ENCODE peak calls at places on chromosomes 16 and 17, in nine cellular contexts. F, M, O, G, P, L, E, J and Q are unnamed samples.

GRCh38 chr17:4341616-4341977 is 24.9 kb downstream of the UBE2G1 start:
- DNase-seq in F (no peak), M (no peak), O (no peak), G (no peak), P (no peak), L (no peak), E (no peak), J (no peak), Q (peak; percentile 85)

GRCh38 chr16:89722392-89723278 is 1.3 kb downstream of the ZNF276 start:
- DNase-seq in F (no peak), M (peak; percentile 21), O (peak; percentile 66), G (no peak), P (peak; percentile 64), L (peak; percentile 90), E (peak; percentile 71), J (peak; percentile 97), Q (peak; percentile 63)

GRCh38 chr16:27431773-27432599 is 30.0 kb downstream of the IL21R start:
- DNase-seq in F (no peak), M (no peak), O (no peak), G (no peak), P (no peak), L (no peak), E (peak; percentile 12), J (no peak), Q (no peak)

GRCh38 chr16:15607700-15608396 is 35.1 kb downstream of the MARF1 start:
- DNase-seq in F (no peak), M (peak; percentile 30), O (no peak), G (peak; percentile 48), P (peak; percentile 52), L (peak; percentile 78), E (no peak), J (no peak), Q (no peak)

GRCh38 chr17:75457047-75457654 is 716 bp downstream of the TMEM94 start:
- DNase-seq in F (peak; percentile 13), M (peak; percentile 41), O (no peak), G (peak; percentile 60), P (peak; percentile 54), L (peak; percentile 40), E (no peak), J (no peak), Q (peak; percentile 54)

GRCh38 chr16:21257284-21257683 is 20.8 kb downstream of the CRYM start:
- DNase-seq in F (no peak), M (no peak), O (no peak), G (no peak), P (no peak), L (no peak), E (no peak), J (no peak), Q (no peak)

GRCh38 chr17:50634123-50634914 is at the start of gene ABCC3:
- DNase-seq in F (peak; percentile 68), M (no peak), O (peak; percentile 65), G (peak; percentile 83), P (peak; percentile 53), L (peak; percentile 66), E (no peak), J (peak; percentile 79), Q (peak; percentile 63)

GRCh38 chr17:79027274-79027924 is 3.4 kb downstream of the C1QTNF1 start:
- DNase-seq in F (no peak), M (no peak), O (peak; percentile 46), G (peak; percentile 93), P (peak; percentile 58), L (no peak), E (no peak), J (peak; percentile 44), Q (peak; percentile 77)

GRCh38 chr17:59786536-59787319 is 79.3 kb downstream of the VMP1 start:
- DNase-seq in F (peak; percentile 77), M (peak; percentile 32), O (no peak), G (peak; percentile 83), P (peak; percentile 100), L (peak; percentile 49), E (peak; percentile 69), J (peak; percentile 78), Q (peak; percentile 100)

GRCh38 chr16:70341600-70341999 is 5.1 kb upstream of the DDX19A start:
- DNase-seq in F (no peak), M (no peak), O (no peak), G (no peak), P (no peak), L (no peak), E (no peak), J (no peak), Q (no peak)

GRCh38 chr17:81563861-81564586 is 11.9 kb upstream of the FAAP100 start:
- DNase-seq in F (no peak), M (no peak), O (no peak), G (no peak), P (peak; percentile 83), L (no peak), E (no peak), J (no peak), Q (peak; percentile 89)

GRCh38 chr17:19718613-19719364 is 2.4 kb upstream of the SLC47A2 start:
- DNase-seq in F (no peak), M (no peak), O (no peak), G (no peak), P (no peak), L (no peak), E (no peak), J (no peak), Q (no peak)

GRCh38 chr17:7177954-7178477 is 1.2 kb downstream of the ASGR1 start:
- DNase-seq in F (no peak), M (no peak), O (no peak), G (no peak), P (peak; percentile 25), L (no peak), E (no peak), J (no peak), Q (peak; percentile 29)

GRCh38 chr16:22614271-22614947 is 103.7 kb downstream of the NPIPB5 start:
- DNase-seq in F (peak; percentile 86), M (no peak), O (no peak), G (no peak), P (no peak), L (no peak), E (no peak), J (peak; percentile 66), Q (no peak)

GRCh38 chr17:77686903-77687302 is 271.6 kb upstream of the TNRC6C start:
- DNase-seq in F (no peak), M (no peak), O (no peak), G (no peak), P (no peak), L (no peak), E (no peak), J (no peak), Q (no peak)

GRCh38 chr16:23557779-23558330 is 328 bp downstream of the UBFD1 start:
- DNase-seq in F (no peak), M (peak; percentile 18), O (no peak), G (peak; percentile 50), P (peak; percentile 42), L (no peak), E (no peak), J (peak; percentile 35), Q (peak; percentile 49)

GRCh38 chr17:40949406-40949805 is 12.0 kb upstream of the KRT23 start:
- DNase-seq in F (no peak), M (no peak), O (no peak), G (no peak), P (no peak), L (no peak), E (no peak), J (no peak), Q (no peak)

GRCh38 chr17:2309338-2310143 is 5.8 kb downstream of the SRR start:
- DNase-seq in F (peak; percentile 65), M (no peak), O (no peak), G (peak; percentile 40), P (peak; percentile 65), L (peak; percentile 59), E (no peak), J (no peak), Q (peak; percentile 67)

GRCh38 chr17:58303981-58304734 is 23.4 kb upstream of the MPO start:
- DNase-seq in F (peak; percentile 30), M (no peak), O (no peak), G (peak; percentile 45), P (peak; percentile 52), L (peak; percentile 25), E (peak; percentile 28), J (no peak), Q (peak; percentile 61)

GRCh38 chr17:14067347-14067746 is 2.0 kb upstream of the COX10 start:
- DNase-seq in F (no peak), M (no peak), O (no peak), G (no peak), P (no peak), L (no peak), E (no peak), J (no peak), Q (no peak)

GRCh38 chr16:400061-400540 is 1.6 kb upstream of the DECR2 start:
- DNase-seq in F (no peak), M (no peak), O (no peak), G (no peak), P (no peak), L (no peak), E (no peak), J (no peak), Q (no peak)

GRCh38 chr17:1455291-1455747 is 713 bp downstream of the CRK start:
- DNase-seq in F (peak; percentile 56), M (peak; percentile 17), O (peak; percentile 71), G (peak; percentile 78), P (peak; percentile 78), L (peak; percentile 81), E (peak; percentile 61), J (peak; percentile 56), Q (peak; percentile 78)

GRCh38 chr16:88785106-88785924 is at the start of gene PIEZO1:
- DNase-seq in F (peak; percentile 58), M (peak; percentile 53), O (peak; percentile 79), G (peak; percentile 70), P (peak; percentile 70), L (peak; percentile 83), E (peak; percentile 79), J (peak; percentile 66), Q (peak; percentile 70)

GRCh38 chr17:2684549-2684948 is 27.0 kb downstream of the CLUH start:
- DNase-seq in F (no peak), M (no peak), O (peak; percentile 46), G (no peak), P (no peak), L (no peak), E (no peak), J (no peak), Q (no peak)

GRCh38 chr16:80610489-80611156 is 69.8 kb downstream of the DYNLRB2 start:
- DNase-seq in F (no peak), M (no peak), O (no peak), G (no peak), P (no peak), L (no peak), E (no peak), J (no peak), Q (no peak)

GRCh38 chr17:48444531-48445247 is 14.7 kb upstream of the SKAP1 start:
- DNase-seq in F (no peak), M (no peak), O (no peak), G (no peak), P (no peak), L (no peak), E (no peak), J (no peak), Q (no peak)

GRCh38 chr16:17921357-17921978 is 415.1 kb downstream of the NPIPA8 start:
- DNase-seq in F (peak; percentile 5), M (no peak), O (no peak), G (peak; percentile 30), P (no peak), L (no peak), E (peak; percentile 43), J (peak; percentile 32), Q (peak; percentile 5)